ENCODE peak calls at places on chromosomes 13 and 19, in eight cellular contexts. H is GM23338, U is ascending aorta, A is upper lobe of right lung, G is tibial nerve, Z is cardiac muscle cell, S is left ventricle myocardium inferior, F is Peyer's patch. E is an unnamed sample. For H3K4me1, the result is how much of the 10 kb centered on the place peaks cover.

GRCh38 chr13:95296326-95296939 is 4.8 kb downstream of the ABCC4 start:
- DNase-seq in H (peak), U (no peak), A (peak), G (no peak), Z (peak), S (peak), F (peak), E (no peak)

GRCh38 chr13:41505209-41505835 is 48.0 kb downstream of the RGCC start:
- DNase-seq in H (no peak), U (no peak), A (no peak), G (no peak), Z (peak), S (no peak), F (no peak), E (no peak)

GRCh38 chr13:37134411-37135041 is 29.1 kb upstream of the CSNK1A1L start:
- DNase-seq in H (no peak), U (no peak), A (no peak), G (no peak), Z (peak), S (no peak), F (no peak), E (no peak)

GRCh38 chr19:49911381-49912145 is 14.9 kb upstream of the IL4I1 start:
- DNase-seq in H (no peak), U (no peak), A (no peak), G (no peak), Z (peak), S (no peak), F (no peak), E (no peak)

GRCh38 chr13:99357149-99357596 is 50.0 kb upstream of the GPR183 start:
- DNase-seq in H (no peak), U (no peak), A (no peak), G (no peak), Z (peak), S (no peak), F (no peak), E (no peak)

GRCh38 chr13:111372651-111373425 is 52.4 kb downstream of the TEX29 start:
- DNase-seq in H (no peak), U (no peak), A (no peak), G (no peak), Z (no peak), S (no peak), F (no peak), E (peak)

GRCh38 chr19:43775299-43775890 is 5.4 kb downstream of the KCNN4 start:
- DNase-seq in H (no peak), U (no peak), A (no peak), G (no peak), Z (no peak), S (no peak), F (peak), E (no peak)

GRCh38 chr13:109110159-109110558 is 480.7 kb downstream of the MYO16 start:
- DNase-seq in H (no peak), U (no peak), A (no peak), G (no peak), Z (no peak), S (no peak), F (no peak), E (no peak)

GRCh38 chr19:55198651-55199050 is 10.7 kb downstream of the PTPRH start:
- DNase-seq in H (no peak), U (no peak), A (no peak), G (no peak), Z (no peak), S (no peak), F (no peak), E (no peak)

GRCh38 chr13:30429721-30430694 is 7.7 kb downstream of the UBE2L5 start:
- DNase-seq in H (no peak), U (no peak), A (no peak), G (no peak), Z (peak), S (no peak), F (no peak), E (no peak)

GRCh38 chr19:40309666-40310065 is 24.5 kb upstream of the AKT2 start:
- DNase-seq in H (no peak), U (no peak), A (no peak), G (no peak), Z (no peak), S (no peak), F (no peak), E (no peak)

GRCh38 chr19:17394891-17395415 is 957 bp upstream of the CCDC194 start:
- DNase-seq in H (peak), U (no peak), A (peak), G (peak), Z (peak), S (peak), F (peak), E (peak)

GRCh38 chr13:99619207-99619606 is 117.9 kb downstream of the TM9SF2 start:
- DNase-seq in H (no peak), U (no peak), A (no peak), G (no peak), Z (no peak), S (no peak), F (no peak), E (no peak)

GRCh38 chr19:49488863-49489537 is 1.6 kb downstream of the RPL13A start:
- DNase-seq in H (no peak), U (no peak), A (no peak), G (no peak), Z (no peak), S (no peak), F (no peak), E (no peak)

DNA sequence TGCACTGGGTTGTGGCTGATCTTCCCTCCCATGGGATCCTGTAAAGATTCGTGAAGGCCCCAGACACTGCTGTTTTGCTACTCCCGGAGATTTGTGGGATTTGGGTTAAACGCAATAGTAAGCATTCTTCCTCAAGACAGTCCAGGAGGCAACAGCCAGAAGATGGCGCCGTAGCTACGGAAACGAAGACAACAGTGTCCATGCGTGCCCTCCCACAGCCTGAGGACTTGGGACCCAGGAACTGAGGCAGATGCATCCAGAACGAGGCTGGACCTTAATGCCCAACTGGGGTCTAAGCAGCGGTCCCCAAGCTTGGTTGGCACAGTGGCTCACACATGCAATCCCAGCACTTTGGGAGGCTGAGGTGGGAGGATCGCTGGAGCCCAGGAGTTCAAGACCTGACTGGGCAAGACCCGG is 57.6 kb upstream of the ZNF507 start:
- DNase-seq in H (peak), U (no peak), A (peak), G (peak), Z (peak), S (peak), F (peak), E (no peak)
- H3K27ac ChIP-seq in H (no peak), U (no peak), A (no peak), G (no peak), Z (no peak), S (peak), F (no peak), E (no peak)

GRCh38 chr19:47433121-47433520 is 13.8 kb upstream of the MEIS3 start:
- DNase-seq in H (no peak), U (no peak), A (no peak), G (no peak), Z (peak), S (no peak), F (no peak), E (no peak)

GRCh38 chr19:47434088-47434487 is 14.8 kb upstream of the MEIS3 start:
- DNase-seq in H (no peak), U (no peak), A (no peak), G (no peak), Z (no peak), S (no peak), F (no peak), E (no peak)

GRCh38 chr19:47435883-47436417 is 16.6 kb upstream of the MEIS3 start:
- DNase-seq in H (no peak), U (no peak), A (no peak), G (no peak), Z (no peak), S (no peak), F (no peak), E (no peak)

GRCh38 chr19:47436712-47437401 is 17.5 kb upstream of the MEIS3 start:
- DNase-seq in H (peak), U (no peak), A (peak), G (peak), Z (peak), S (peak), F (peak), E (peak)

DNA sequence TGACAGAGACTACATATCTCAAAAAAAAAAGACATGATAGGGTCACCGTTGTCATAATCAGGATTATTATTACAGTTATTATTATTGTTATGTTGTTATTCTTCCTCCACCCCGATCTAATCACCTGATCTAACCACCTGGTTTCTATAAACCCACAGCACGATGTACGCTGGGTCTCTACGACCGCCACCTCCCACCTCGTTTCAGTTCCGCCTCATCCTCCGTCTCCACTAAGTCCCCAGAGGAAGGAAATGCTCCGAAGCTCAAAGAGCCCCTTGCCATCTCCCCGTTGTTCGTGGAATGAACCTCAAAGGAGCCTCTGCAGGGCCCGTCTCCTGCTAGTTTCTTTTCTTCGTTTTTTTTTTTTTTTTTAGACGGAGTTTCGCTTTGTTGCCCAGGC is 15.9 kb upstream of the MEIS3 start:
- DNase-seq in H (no peak), U (no peak), A (no peak), G (no peak), Z (no peak), S (no peak), F (no peak), E (no peak)
- TF ChIP-seq CTCF in H (no peak), U (no peak), A (no peak), G (no peak), Z (no peak), S (no peak), F (no peak), E (no peak)

DNA sequence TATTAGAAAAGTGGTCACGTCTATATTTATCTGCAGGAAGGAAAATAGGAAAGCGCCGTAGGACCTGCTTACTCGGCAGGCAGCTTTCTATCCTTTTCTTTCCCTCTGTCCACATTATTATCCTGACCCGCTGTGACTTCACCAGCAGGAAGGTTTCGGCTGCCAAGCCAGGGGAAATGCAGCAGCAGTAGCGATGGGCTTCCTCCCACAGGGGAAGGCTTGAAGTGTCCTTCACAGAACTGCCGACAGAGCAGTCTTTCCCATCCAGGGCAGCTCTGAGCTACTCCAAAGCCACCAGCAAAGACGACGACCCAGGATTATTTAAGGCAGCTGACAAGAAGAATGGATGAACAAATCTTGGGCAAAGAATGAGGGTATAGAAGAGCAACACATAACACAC is 19.5 kb upstream of the CLN5 start:
- DNase-seq in H (no peak), U (no peak), A (no peak), G (no peak), Z (peak), S (no peak), F (no peak), E (no peak)
- H3K4me1 ChIP-seq in H (under half), U (under half), A (under half), G (under half), Z (under half), S (under half), F (under half), E (under half)

GRCh38 chr19:2557093-2557440 is 81.1 kb downstream of the GADD45B start:
- DNase-seq in H (no peak), U (no peak), A (peak), G (no peak), Z (no peak), S (peak), F (no peak), E (no peak)

GRCh38 chr19:2558543-2558942 is 82.6 kb downstream of the GADD45B start:
- DNase-seq in H (no peak), U (no peak), A (no peak), G (no peak), Z (no peak), S (no peak), F (no peak), E (no peak)

GRCh38 chr19:2561895-2562294 is 86.0 kb downstream of the GADD45B start:
- DNase-seq in H (no peak), U (no peak), A (no peak), G (no peak), Z (no peak), S (peak), F (no peak), E (peak)

GRCh38 chr19:2560369-2560768 is 84.4 kb downstream of the GADD45B start:
- DNase-seq in H (no peak), U (no peak), A (no peak), G (no peak), Z (no peak), S (peak), F (no peak), E (peak)

DNA sequence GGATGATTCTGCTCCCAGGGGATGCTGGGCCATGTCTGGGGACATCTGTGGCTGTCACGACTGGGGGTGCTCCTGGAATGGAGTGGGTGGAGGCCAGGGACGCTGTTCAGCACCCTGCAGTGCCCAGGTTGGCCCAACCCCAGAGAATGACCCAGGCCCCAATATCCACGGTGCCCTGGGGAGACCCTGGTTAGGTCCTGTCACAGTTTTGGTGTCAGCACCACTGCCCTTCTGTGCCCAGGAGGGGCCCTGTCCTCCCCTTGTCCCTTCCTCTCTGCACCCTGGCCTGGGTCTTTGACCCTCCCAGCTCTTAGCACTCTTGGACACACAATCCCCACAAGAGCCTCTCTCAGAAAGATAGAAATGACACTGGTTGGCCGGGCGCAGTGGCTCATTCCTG is 85.3 kb downstream of the GADD45B start:
- DNase-seq in H (no peak), U (no peak), A (no peak), G (no peak), Z (no peak), S (peak), F (no peak), E (peak)
- H3K27ac ChIP-seq in H (no peak), U (no peak), A (no peak), G (no peak), Z (no peak), S (no peak), F (no peak), E (peak)

GRCh38 chr19:11254662-11255061 is 7.7 kb downstream of the DOCK6 start:
- DNase-seq in H (peak), U (no peak), A (no peak), G (no peak), Z (no peak), S (no peak), F (no peak), E (no peak)
- TF ChIP-seq CTCF in H (peak), U (no peak), A (peak), G (no peak), Z (peak), S (peak), F (peak), E (no peak)

GRCh38 chr13:44309771-44310767 is 63.6 kb upstream of the SERP2 start:
- DNase-seq in H (no peak), U (no peak), A (no peak), G (no peak), Z (no peak), S (peak), F (no peak), E (no peak)
- H3K4me1 ChIP-seq in H (under half), U (under half), A (under half), G (under half), Z (under half), S (under half), F (under half), E (under half)